ENCODE peak calls at places on chromosome 1, in four cellular contexts. X, I, E and Z are unnamed samples.

GRCh38 chr1:25906644-25907300 is 553 bp upstream of the STMN1 start:
- DNase-seq in X (no peak), I (no peak), E (no peak), Z (no peak)

GRCh38 chr1:151990058-151990855 is 3.4 kb downstream of the S100A10 start:
- DNase-seq in X (no peak), I (no peak), E (no peak), Z (no peak)

GRCh38 chr1:225774276-225775147 is 3.1 kb upstream of the SRP9 start:
- DNase-seq in X (no peak), I (no peak), E (no peak), Z (no peak)

GRCh38 chr1:77407738-77408375 is 126.0 kb downstream of the AK5 start:
- DNase-seq in X (no peak), I (no peak), E (no peak), Z (no peak)

GRCh38 chr1:68229927-68230812 is 2.2 kb downstream of the WLS start:
- DNase-seq in X (no peak), I (no peak), E (no peak), Z (no peak)

GRCh38 chr1:186189156-186189555 is 185.9 kb downstream of the TPR start:
- DNase-seq in X (no peak), I (no peak), E (no peak), Z (no peak)

GRCh38 chr1:11571906-11572616 is 82.2 kb downstream of the FBXO2 start:
- DNase-seq in X (peak), I (no peak), E (peak), Z (no peak)

GRCh38 chr1:11105586-11105985 is 5.9 kb upstream of the EXOSC10 start:
- DNase-seq in X (no peak), I (no peak), E (no peak), Z (no peak)

GRCh38 chr1:89972024-89972423 is 22.9 kb upstream of the ZNF326 start:
- DNase-seq in X (no peak), I (no peak), E (no peak), Z (no peak)

GRCh38 chr1:26999440-26999987 is 6.0 kb downstream of the TRNP1 start:
- DNase-seq in X (peak), I (no peak), E (peak), Z (peak)

GRCh38 chr1:38567401-38567800 is 292.2 kb downstream of the RRAGC start:
- DNase-seq in X (peak), I (no peak), E (no peak), Z (no peak)

GRCh38 chr1:22677861-22678521 is 25.0 kb downstream of the C1QB start:
- DNase-seq in X (no peak), I (no peak), E (no peak), Z (no peak)

GRCh38 chr1:30801826-30802198 is 44.2 kb upstream of the LAPTM5 start:
- DNase-seq in X (peak), I (no peak), E (peak), Z (peak)

GRCh38 chr1:119515221-119515620 is 8.2 kb downstream of the HSD3B1 start:
- DNase-seq in X (no peak), I (no peak), E (no peak), Z (no peak)

GRCh38 chr1:228867093-228867950 is 132.0 kb downstream of the RHOU start:
- DNase-seq in X (no peak), I (no peak), E (no peak), Z (no peak)

GRCh38 chr1:117656202-117656641 is 50.4 kb downstream of the TENT5C start:
- DNase-seq in X (no peak), I (peak), E (no peak), Z (no peak)

GRCh38 chr1:183186820-183187219 is 756 bp downstream of the LAMC2 start:
- DNase-seq in X (no peak), I (no peak), E (no peak), Z (no peak)

GRCh38 chr1:2127181-2128145 is 67.1 kb downstream of the FAAP20 start:
- DNase-seq in X (no peak), I (no peak), E (no peak), Z (no peak)

GRCh38 chr1:219523411-219523810 is 89.5 kb downstream of the ZC3H11B start:
- DNase-seq in X (no peak), I (no peak), E (no peak), Z (no peak)

GRCh38 chr1:54698346-54698745 is 17.3 kb upstream of the TTC4 start:
- DNase-seq in X (no peak), I (no peak), E (no peak), Z (no peak)

GRCh38 chr1:45686081-45687013 is at the start of gene GPBP1L1:
- DNase-seq in X (peak), I (peak), E (peak), Z (peak)

GRCh38 chr1:83857108-83857507 is 141.8 kb downstream of the TTLL7 start:
- DNase-seq in X (no peak), I (no peak), E (no peak), Z (no peak)

GRCh38 chr1:204429746-204430145 is 18.1 kb upstream of the PPP1R15B start:
- DNase-seq in X (no peak), I (no peak), E (no peak), Z (no peak)

GRCh38 chr1:193868425-193868824 is 682.0 kb upstream of the B3GALT2 start:
- DNase-seq in X (no peak), I (no peak), E (no peak), Z (no peak)

GRCh38 chr1:245837741-245838140 is 669.3 kb downstream of the SMYD3 start:
- DNase-seq in X (no peak), I (no peak), E (no peak), Z (no peak)

GRCh38 chr1:22525646-22526045 is 37.6 kb upstream of the EPHA8 start:
- DNase-seq in X (no peak), I (no peak), E (no peak), Z (no peak)

GRCh38 chr1:26084091-26084561 is 16.7 kb upstream of the TRIM63 start:
- DNase-seq in X (no peak), I (no peak), E (no peak), Z (no peak)

GRCh38 chr1:33181038-33181861 is 593 bp downstream of the TRIM62 start:
- DNase-seq in X (no peak), I (no peak), E (peak), Z (no peak)

DNA sequence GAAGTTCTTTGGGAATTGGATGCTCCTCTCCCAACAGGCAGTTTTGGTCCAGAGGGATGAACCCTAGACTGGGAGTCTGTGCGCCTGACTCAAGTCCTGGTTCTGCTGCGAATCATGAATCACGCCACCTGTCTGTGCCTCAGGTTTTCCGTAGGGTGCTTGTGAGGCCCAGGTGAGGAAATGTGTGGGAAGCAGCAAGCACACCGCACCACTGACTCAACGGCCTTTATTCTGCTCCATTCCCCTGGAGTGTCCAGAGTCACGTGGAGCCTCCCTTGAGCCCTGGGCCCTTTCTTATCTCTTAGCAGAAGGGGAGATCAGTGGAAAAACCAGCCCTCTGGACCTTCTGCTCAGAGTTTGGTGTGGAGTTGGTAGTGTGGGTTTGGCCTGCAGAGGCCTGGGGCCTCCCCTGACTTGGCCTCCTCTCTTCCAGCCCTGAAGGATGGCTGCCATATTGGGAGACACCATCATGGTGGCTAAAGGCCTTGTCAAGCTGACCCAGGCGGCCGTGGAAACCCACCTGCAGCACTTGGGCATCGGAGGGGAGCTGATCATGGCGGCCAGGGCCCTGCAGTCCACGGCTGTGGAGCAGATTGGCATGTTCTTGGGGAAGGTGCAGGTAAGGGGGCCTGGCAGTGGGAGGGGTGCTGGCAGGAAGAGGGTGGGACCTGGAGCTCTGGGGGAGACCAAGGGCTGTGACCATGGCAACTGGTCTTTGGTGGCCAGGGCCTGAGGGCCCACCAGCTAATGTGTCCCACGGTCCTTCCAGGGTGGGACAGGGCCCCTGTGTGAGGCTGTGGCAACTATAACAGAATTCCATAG is 21.1 kb downstream of the COQ8A start:
- DNase-seq in X (no peak), I (no peak), E (no peak), Z (no peak)
- TF ChIP-seq SUZ12 in X (no peak), I (no peak), E (no peak), Z (no peak)

DNA sequence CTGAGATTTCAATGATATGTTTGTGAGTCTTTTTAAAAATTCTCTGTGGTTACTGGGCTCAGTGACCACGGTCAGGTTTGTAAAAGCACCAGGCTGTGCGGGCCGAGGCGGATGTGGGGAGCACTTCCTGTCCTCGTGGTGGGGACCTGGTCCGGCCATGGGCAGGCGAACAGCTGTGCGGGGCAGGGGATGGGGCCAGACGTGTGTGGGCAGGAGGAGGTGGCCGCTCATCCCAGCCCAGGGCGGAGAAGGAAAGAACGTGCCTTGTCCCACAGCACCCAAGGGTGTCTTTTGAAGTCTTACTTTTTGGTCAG is 5.2 kb upstream of the OXCT2 start:
- DNase-seq in X (no peak), I (peak), E (no peak), Z (no peak)
- H3K9ac ChIP-seq in X (no peak), I (no peak), E (no peak), Z (no peak)

GRCh38 chr1:149888999-149889289 is 10.4 kb upstream of the BOLA1 start:
- DNase-seq in X (no peak), I (no peak), E (no peak), Z (no peak)
- TF ChIP-seq SUZ12 in X (no peak), I (no peak), E (no peak), Z (no peak)

DNA sequence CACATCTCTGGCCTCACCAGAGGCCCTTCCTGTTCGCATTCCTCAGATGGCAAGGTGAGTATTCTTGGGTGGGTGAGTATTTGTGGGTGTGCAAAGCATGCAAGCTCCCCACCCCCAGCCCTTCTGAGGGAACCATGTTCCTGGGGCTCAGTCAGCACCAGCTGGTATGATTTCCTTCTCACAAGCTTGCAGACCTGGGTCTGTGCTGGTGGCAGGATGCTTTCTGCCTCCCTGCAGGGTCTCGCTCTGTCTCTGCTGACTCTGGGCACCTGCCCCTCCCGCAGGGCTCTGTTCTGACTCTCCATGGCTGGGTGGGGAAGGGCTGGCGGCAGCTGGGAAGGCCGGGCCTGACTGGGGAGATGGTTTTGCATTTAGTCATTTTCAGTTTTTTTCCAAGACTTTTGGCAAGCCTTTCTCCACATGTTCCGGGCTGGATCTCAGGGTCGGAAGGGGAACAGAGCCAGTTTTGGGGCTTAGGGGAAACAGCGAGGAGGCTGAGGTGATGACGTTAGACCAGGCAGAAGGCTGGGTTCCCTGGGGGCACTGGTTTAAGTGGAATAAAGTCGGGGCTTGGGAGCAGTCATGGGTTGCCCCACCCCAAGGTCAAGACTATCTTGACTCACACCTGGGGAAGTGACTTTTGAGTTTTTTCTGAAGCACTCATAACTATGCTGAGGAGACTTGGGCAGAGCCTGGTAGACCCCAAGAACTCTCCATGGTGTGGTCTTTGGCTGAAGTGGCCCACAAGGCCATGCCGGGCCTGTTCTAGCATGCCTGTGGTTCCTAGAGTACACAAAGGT is 6.2 kb downstream of the RASSF5 start:
- DNase-seq in X (no peak), I (no peak), E (no peak), Z (no peak)
- H3K9ac ChIP-seq in X (no peak), I (no peak), E (no peak), Z (no peak)

DNA sequence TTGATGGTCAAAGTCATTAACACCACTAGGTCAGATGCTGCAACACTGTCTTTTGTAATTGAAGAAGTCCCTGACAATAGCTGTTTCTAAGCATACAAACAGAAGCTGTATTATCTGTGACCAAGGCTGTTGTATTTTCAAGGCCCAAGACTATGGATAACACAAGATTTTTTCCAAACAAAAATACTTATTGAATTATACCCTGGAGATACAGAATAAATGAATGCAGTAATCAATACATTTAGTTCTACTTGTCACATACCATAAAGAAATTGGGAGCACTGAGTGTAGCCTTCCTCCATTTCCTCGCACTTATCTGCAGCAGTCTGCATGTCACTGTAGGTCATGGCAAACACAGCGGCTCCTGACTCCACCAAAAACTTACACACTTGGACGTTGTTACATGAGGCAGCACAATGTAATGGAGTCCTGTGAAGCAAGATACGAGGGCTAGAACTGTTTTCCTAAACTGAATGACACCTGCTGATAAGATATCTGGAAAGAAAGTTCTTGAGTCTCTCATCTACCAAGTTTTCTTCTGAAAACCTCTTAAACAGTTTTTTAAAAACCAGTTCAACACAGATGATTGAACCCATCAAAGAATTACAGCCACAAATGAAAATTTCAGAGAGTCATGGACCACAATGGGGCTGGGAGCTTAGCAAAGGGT is 56.9 kb downstream of the TP53BP2 start:
- DNase-seq in X (no peak), I (no peak), E (no peak), Z (no peak)
- TF ChIP-seq SUZ12 in X (no peak), I (no peak), E (no peak), Z (no peak)

GRCh38 chr1:108533351-108534083 is 26.4 kb upstream of the EEIG2 start:
- DNase-seq in X (no peak), I (peak), E (no peak), Z (peak)

GRCh38 chr1:108537976-108538375 is 21.9 kb upstream of the EEIG2 start:
- DNase-seq in X (no peak), I (no peak), E (no peak), Z (no peak)

GRCh38 chr1:108531429-108531828 is 28.5 kb upstream of the EEIG2 start:
- DNase-seq in X (no peak), I (no peak), E (no peak), Z (no peak)

GRCh38 chr1:108532730-108533129 is 27.2 kb upstream of the EEIG2 start:
- DNase-seq in X (no peak), I (no peak), E (no peak), Z (no peak)

DNA sequence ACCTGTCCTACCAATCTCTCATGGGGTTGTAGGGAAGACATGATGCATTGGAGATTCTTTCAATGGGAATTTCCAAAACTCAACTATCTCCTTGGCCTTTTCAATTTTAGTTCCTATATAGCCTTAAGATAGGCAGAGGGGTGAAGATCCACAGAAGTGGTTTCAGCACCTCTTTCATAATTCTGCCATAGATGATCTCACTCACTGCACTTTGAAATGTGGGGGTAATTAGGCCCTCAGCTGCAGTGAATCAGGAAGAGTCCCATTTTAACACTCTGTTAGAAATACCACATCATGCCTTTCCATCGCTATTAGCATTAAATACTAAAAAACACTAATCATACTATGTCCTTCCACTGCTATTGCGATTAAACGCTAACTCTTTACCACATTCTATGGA is 25.2 kb upstream of the EEIG2 start:
- DNase-seq in X (no peak), I (no peak), E (no peak), Z (no peak)
- H3K9ac ChIP-seq in X (no peak), I (no peak), E (no peak), Z (no peak)

DNA sequence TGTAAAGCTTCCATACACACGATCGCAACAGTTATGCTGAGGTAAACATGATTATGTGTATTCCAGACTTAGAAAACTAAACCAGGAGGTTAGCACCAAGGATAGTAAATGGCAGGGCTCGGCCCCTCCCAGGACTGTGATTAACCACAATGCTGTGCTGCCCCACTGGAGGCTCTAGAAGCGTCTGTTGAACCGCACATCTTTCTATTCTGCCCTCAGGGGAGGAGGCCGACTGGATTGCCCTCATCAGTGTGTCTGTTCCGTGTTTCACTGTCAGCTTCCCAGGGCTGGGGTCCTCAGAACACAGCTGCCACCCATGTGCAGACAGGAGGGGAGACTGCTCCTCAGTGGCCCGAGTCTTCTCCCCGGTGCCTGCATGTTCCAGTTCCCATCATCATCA is 12.8 kb upstream of the ASCL5 start:
- DNase-seq in X (no peak), I (no peak), E (no peak), Z (no peak)
- TF ChIP-seq SUZ12 in X (no peak), I (no peak), E (no peak), Z (no peak)

GRCh38 chr1:240092301-240093119 is 827 bp downstream of the FMN2 start:
- DNase-seq in X (no peak), I (no peak), E (peak), Z (no peak)
- H3K9ac ChIP-seq in X (no peak), I (no peak), E (peak), Z (peak)

GRCh38 chr1:61132176-61133047 is 50.1 kb downstream of the NFIA start:
- DNase-seq in X (no peak), I (no peak), E (no peak), Z (no peak)
- TF ChIP-seq SUZ12 in X (no peak), I (no peak), E (no peak), Z (no peak)